ENCODE peak calls at places on chromosomes 4 and X, in four cellular contexts. One of them, this sample, is unnamed.

GRCh38 chrX:19811807-19812604 is 75.4 kb downstream of the SH3KBP1 start:
- DNase-seq in stomach: no peak
- DNase-seq in adrenal gland: no peak
- DNase-seq in tibial nerve: no peak
- DNase-seq in this sample: no peak

GRCh38 chr4:75122424-75123014 is 189.6 kb downstream of the PARM1 start:
- DNase-seq in stomach: no peak
- DNase-seq in adrenal gland: no peak
- DNase-seq in tibial nerve: no peak
- DNase-seq in this sample: no peak

GRCh38 chrX:1466971-1467561 is 14.4 kb upstream of the ASMTL start:
- DNase-seq in stomach: peak
- DNase-seq in adrenal gland: no peak
- DNase-seq in tibial nerve: no peak
- DNase-seq in this sample: no peak

GRCh38 chr4:48913346-48913745 is 6.8 kb upstream of the OCIAD2 start:
- DNase-seq in stomach: no peak
- DNase-seq in adrenal gland: peak
- DNase-seq in tibial nerve: no peak
- DNase-seq in this sample: peak

GRCh38 chr4:10983274-10983673 is 298.7 kb upstream of the CLNK start:
- DNase-seq in stomach: no peak
- DNase-seq in adrenal gland: no peak
- DNase-seq in tibial nerve: no peak
- DNase-seq in this sample: no peak

GRCh38 chr4:9924750-9925149 is 96.5 kb downstream of the SLC2A9 start:
- DNase-seq in stomach: no peak
- DNase-seq in adrenal gland: no peak
- DNase-seq in tibial nerve: no peak
- DNase-seq in this sample: no peak

GRCh38 chr4:133483600-133484246 is 334.6 kb downstream of the PCDH10 start:
- DNase-seq in stomach: no peak
- DNase-seq in adrenal gland: no peak
- DNase-seq in tibial nerve: no peak
- DNase-seq in this sample: no peak

GRCh38 chr4:31918891-31919290 is 1198.7 kb downstream of the PCDH7 start:
- DNase-seq in stomach: no peak
- DNase-seq in adrenal gland: no peak
- DNase-seq in tibial nerve: no peak
- DNase-seq in this sample: no peak

GRCh38 chr4:76326515-76326914 is 20.0 kb downstream of the STBD1 start:
- DNase-seq in stomach: no peak
- DNase-seq in adrenal gland: no peak
- DNase-seq in tibial nerve: no peak
- DNase-seq in this sample: no peak

GRCh38 chr4:156948133-156948532 is 23.5 kb downstream of the PDGFC start:
- DNase-seq in stomach: no peak
- DNase-seq in adrenal gland: no peak
- DNase-seq in tibial nerve: no peak
- DNase-seq in this sample: no peak

GRCh38 chr4:76802546-76803021 is 95.4 kb downstream of the SOWAHB start:
- DNase-seq in stomach: no peak
- DNase-seq in adrenal gland: no peak
- DNase-seq in tibial nerve: no peak
- DNase-seq in this sample: no peak

GRCh38 chrX:552496-552895 is 78.1 kb upstream of the SHOX start:
- DNase-seq in stomach: no peak
- DNase-seq in adrenal gland: no peak
- DNase-seq in tibial nerve: no peak
- DNase-seq in this sample: no peak

GRCh38 chrX:110000854-110001701 is 1.8 kb upstream of the TMEM164 start:
- DNase-seq in stomach: no peak
- DNase-seq in adrenal gland: no peak
- DNase-seq in tibial nerve: no peak
- DNase-seq in this sample: no peak

GRCh38 chr4:150280081-150280950 is 202.1 kb downstream of the DCLK2 start:
- DNase-seq in stomach: no peak
- DNase-seq in adrenal gland: no peak
- DNase-seq in tibial nerve: no peak
- DNase-seq in this sample: peak

GRCh38 chr4:113756005-113756410 is 5.5 kb downstream of the CAMK2D start:
- DNase-seq in stomach: no peak
- DNase-seq in adrenal gland: no peak
- DNase-seq in tibial nerve: no peak
- DNase-seq in this sample: peak

GRCh38 chrX:140724337-140725105 is 15.0 kb downstream of the LINC00632 start:
- DNase-seq in stomach: no peak
- DNase-seq in adrenal gland: no peak
- DNase-seq in tibial nerve: no peak
- DNase-seq in this sample: no peak

GRCh38 chr4:159723341-159724048 is 620.6 kb downstream of the RAPGEF2 start:
- DNase-seq in stomach: no peak
- DNase-seq in adrenal gland: no peak
- DNase-seq in tibial nerve: no peak
- DNase-seq in this sample: no peak

GRCh38 chr4:145735330-145735638 is 55.3 kb downstream of the C4orf51 start:
- DNase-seq in stomach: no peak
- DNase-seq in adrenal gland: no peak
- DNase-seq in tibial nerve: no peak
- DNase-seq in this sample: peak

GRCh38 chrX:95290455-95290854 is 1394.2 kb upstream of the DIAPH2 start:
- DNase-seq in stomach: no peak
- DNase-seq in adrenal gland: no peak
- DNase-seq in tibial nerve: no peak
- DNase-seq in this sample: no peak

GRCh38 chr4:36024901-36025610 is 219.3 kb downstream of the ARAP2 start:
- DNase-seq in stomach: no peak
- DNase-seq in adrenal gland: no peak
- DNase-seq in tibial nerve: no peak
- DNase-seq in this sample: no peak

GRCh38 chr4:26782168-26782829 is 78.3 kb upstream of the STIM2 start:
- DNase-seq in stomach: no peak
- DNase-seq in adrenal gland: no peak
- DNase-seq in tibial nerve: no peak
- DNase-seq in this sample: no peak

GRCh38 chrX:23752740-23753435 is 9.8 kb upstream of the ACOT9 start:
- DNase-seq in stomach: no peak
- DNase-seq in adrenal gland: no peak
- DNase-seq in tibial nerve: no peak
- DNase-seq in this sample: no peak

GRCh38 chr4:181564616-181565015 is 678.6 kb upstream of the TENM3 start:
- DNase-seq in stomach: no peak
- DNase-seq in adrenal gland: no peak
- DNase-seq in tibial nerve: no peak
- DNase-seq in this sample: no peak

GRCh38 chrX:105375816-105376215 is 155.3 kb upstream of the TEX13A start:
- DNase-seq in stomach: no peak
- DNase-seq in adrenal gland: no peak
- DNase-seq in tibial nerve: no peak
- DNase-seq in this sample: no peak

GRCh38 chrX:128992107-128992971 is 531.0 kb downstream of the SMARCA1 start:
- DNase-seq in stomach: no peak
- DNase-seq in adrenal gland: no peak
- DNase-seq in tibial nerve: no peak
- DNase-seq in this sample: peak

GRCh38 chr4:168759959-168760527 is 250.0 kb downstream of the CBR4 start:
- DNase-seq in stomach: no peak
- DNase-seq in adrenal gland: no peak
- DNase-seq in tibial nerve: no peak
- DNase-seq in this sample: no peak

GRCh38 chr4:140427104-140427918 is at the start of gene CLGN:
- DNase-seq in stomach: peak
- DNase-seq in adrenal gland: peak
- DNase-seq in tibial nerve: no peak
- DNase-seq in this sample: no peak

GRCh38 chrX:1577845-1578244 is 13.6 kb upstream of the AKAP17A start:
- DNase-seq in stomach: no peak
- DNase-seq in adrenal gland: no peak
- DNase-seq in tibial nerve: no peak
- DNase-seq in this sample: no peak

GRCh38 chr4:139684351-139684750 is 18.7 kb downstream of the MGST2 start:
- DNase-seq in stomach: no peak
- DNase-seq in adrenal gland: no peak
- DNase-seq in tibial nerve: no peak
- DNase-seq in this sample: no peak

GRCh38 chr4:137514401-137515116 is 17.7 kb downstream of the PCDH18 start:
- DNase-seq in stomach: no peak
- DNase-seq in adrenal gland: no peak
- DNase-seq in tibial nerve: no peak
- DNase-seq in this sample: no peak

GRCh38 chrX:109871489-109871888 is 131.4 kb upstream of the TMEM164 start:
- DNase-seq in stomach: no peak
- DNase-seq in adrenal gland: no peak
- DNase-seq in tibial nerve: no peak
- DNase-seq in this sample: no peak

GRCh38 chrX:20215565-20215964 is 51.1 kb downstream of the RPS6KA3 start:
- DNase-seq in stomach: no peak
- DNase-seq in adrenal gland: no peak
- DNase-seq in tibial nerve: no peak
- DNase-seq in this sample: no peak

GRCh38 chr4:116020141-116020722 is 906.8 kb upstream of the NDST4 start:
- DNase-seq in stomach: no peak
- DNase-seq in adrenal gland: no peak
- DNase-seq in tibial nerve: no peak
- DNase-seq in this sample: no peak

GRCh38 chr4:120636120-120636630 is 286.4 kb downstream of the PRDM5 start:
- DNase-seq in stomach: no peak
- DNase-seq in adrenal gland: no peak
- DNase-seq in tibial nerve: no peak
- DNase-seq in this sample: no peak

GRCh38 chrX:148698221-148698620 is 197.8 kb downstream of the AFF2 start:
- DNase-seq in stomach: no peak
- DNase-seq in adrenal gland: no peak
- DNase-seq in tibial nerve: no peak
- DNase-seq in this sample: no peak

GRCh38 chrX:11435568-11435967 is 142.4 kb downstream of the AMELX start:
- DNase-seq in stomach: no peak
- DNase-seq in adrenal gland: no peak
- DNase-seq in tibial nerve: no peak
- DNase-seq in this sample: no peak

GRCh38 chr4:137193564-137193963 is 338.7 kb downstream of the PCDH18 start:
- DNase-seq in stomach: no peak
- DNase-seq in adrenal gland: no peak
- DNase-seq in tibial nerve: no peak
- DNase-seq in this sample: no peak

GRCh38 chrX:48786341-48786800 is at the start of gene GATA1:
- DNase-seq in stomach: no peak
- DNase-seq in adrenal gland: no peak
- DNase-seq in tibial nerve: no peak
- DNase-seq in this sample: no peak
- TF ChIP-seq POLR2A in stomach: no peak
- TF ChIP-seq POLR2A in adrenal gland: no peak
- TF ChIP-seq POLR2A in tibial nerve: no peak
- TF ChIP-seq POLR2A in this sample: no peak

GRCh38 chrX:103356023-103356798 is at the start of gene TCEAL9:
- DNase-seq in stomach: peak
- DNase-seq in adrenal gland: peak
- DNase-seq in tibial nerve: peak
- DNase-seq in this sample: no peak
- TF ChIP-seq POLR2A in stomach: peak
- TF ChIP-seq POLR2A in adrenal gland: peak
- TF ChIP-seq POLR2A in tibial nerve: peak
- TF ChIP-seq POLR2A in this sample: peak

GRCh38 chrX:49073641-49074575 is at the start of gene PRAF2:
- DNase-seq in stomach: peak
- DNase-seq in adrenal gland: peak
- DNase-seq in tibial nerve: peak
- DNase-seq in this sample: peak
- TF ChIP-seq POLR2A in stomach: no peak
- TF ChIP-seq POLR2A in adrenal gland: peak
- TF ChIP-seq POLR2A in tibial nerve: no peak
- TF ChIP-seq POLR2A in this sample: peak

DNA sequence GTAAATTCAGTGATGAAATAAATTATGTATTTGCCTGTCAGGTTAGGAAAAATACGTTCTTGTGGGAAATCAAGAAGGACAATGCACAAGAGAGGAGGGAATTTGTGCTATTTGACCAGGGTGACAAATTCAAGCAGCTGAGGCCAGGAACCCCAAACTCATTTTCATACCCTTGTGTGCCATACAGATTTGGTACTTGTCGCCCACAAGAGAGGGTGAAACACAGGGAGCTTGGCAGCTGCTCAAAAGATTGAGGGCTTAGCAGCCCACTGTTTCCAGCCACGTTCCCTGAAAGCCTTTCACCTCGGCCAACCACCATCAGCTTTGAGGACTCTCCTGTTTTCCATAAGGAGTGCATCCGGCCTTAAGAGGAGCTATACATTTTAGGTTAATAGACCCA is 111.2 kb downstream of the COL25A1 start:
- DNase-seq in stomach: no peak
- DNase-seq in adrenal gland: no peak
- DNase-seq in tibial nerve: no peak
- DNase-seq in this sample: no peak
- TF ChIP-seq POLR2A in stomach: no peak
- TF ChIP-seq POLR2A in adrenal gland: no peak
- TF ChIP-seq POLR2A in tibial nerve: no peak
- TF ChIP-seq POLR2A in this sample: no peak

GRCh38 chr4:105603158-105603557 is 50.7 kb downstream of the ARHGEF38 start:
- DNase-seq in stomach: no peak
- DNase-seq in adrenal gland: no peak
- DNase-seq in tibial nerve: no peak
- DNase-seq in this sample: no peak

GRCh38 chr4:105599475-105599874 is 47.1 kb downstream of the ARHGEF38 start:
- DNase-seq in stomach: no peak
- DNase-seq in adrenal gland: no peak
- DNase-seq in tibial nerve: no peak
- DNase-seq in this sample: no peak

GRCh38 chr4:105600951-105601350 is 48.5 kb downstream of the ARHGEF38 start:
- DNase-seq in stomach: no peak
- DNase-seq in adrenal gland: no peak
- DNase-seq in tibial nerve: no peak
- DNase-seq in this sample: no peak

GRCh38 chr4:105600256-105600655 is 47.8 kb downstream of the ARHGEF38 start:
- DNase-seq in stomach: no peak
- DNase-seq in adrenal gland: no peak
- DNase-seq in tibial nerve: no peak
- DNase-seq in this sample: no peak

DNA sequence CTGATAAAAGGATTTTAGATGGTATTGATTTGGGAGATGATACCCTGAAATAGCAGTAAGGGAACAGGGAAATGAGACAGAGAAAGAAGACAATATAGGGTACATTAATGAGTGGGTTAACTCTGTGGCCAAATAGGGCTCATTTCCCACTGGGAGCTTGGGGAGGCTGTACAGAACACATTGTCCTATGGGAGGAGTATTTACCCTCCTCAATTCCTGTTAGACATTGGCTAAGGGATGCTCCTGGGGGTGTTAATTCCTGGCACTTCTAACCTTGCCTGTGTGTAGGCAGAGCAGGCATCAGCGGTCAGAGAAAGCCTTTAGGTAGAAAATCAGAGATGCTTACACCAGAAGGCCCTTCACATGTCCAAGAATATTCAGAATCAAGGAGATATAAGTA is 49.0 kb downstream of the ARHGEF38 start:
- DNase-seq in stomach: no peak
- DNase-seq in adrenal gland: no peak
- DNase-seq in tibial nerve: no peak
- DNase-seq in this sample: no peak
- TF ChIP-seq POLR2A in stomach: no peak
- TF ChIP-seq POLR2A in adrenal gland: no peak
- TF ChIP-seq POLR2A in tibial nerve: no peak
- TF ChIP-seq POLR2A in this sample: no peak

GRCh38 chr4:2535386-2536192 is 858 bp upstream of the FAM193A start:
- DNase-seq in stomach: peak
- DNase-seq in adrenal gland: peak
- DNase-seq in tibial nerve: no peak
- DNase-seq in this sample: peak
- TF ChIP-seq POLR2A in stomach: no peak
- TF ChIP-seq POLR2A in adrenal gland: no peak
- TF ChIP-seq POLR2A in tibial nerve: peak
- TF ChIP-seq POLR2A in this sample: no peak